ENCODE peak calls at places on chromosome 18, in four cellular contexts. S is spleen, X is GM06990, Q is omental fat pad. Y is an unnamed sample.

GRCh38 chr18:55247032-55247431 is 287.8 kb upstream of the CCDC68 start:
- DNase-seq in S (no peak), X (no peak), Q (no peak), Y (no peak)

GRCh38 chr18:36756262-36756661 is 72.5 kb downstream of the TPGS2 start:
- DNase-seq in S (no peak), X (no peak), Q (no peak), Y (no peak)

GRCh38 chr18:2948038-2948437 is 64.9 kb downstream of the LPIN2 start:
- DNase-seq in S (no peak), X (no peak), Q (no peak), Y (no peak)

GRCh38 chr18:36412778-36413177 is 115.3 kb downstream of the FHOD3 start:
- DNase-seq in S (no peak), X (no peak), Q (no peak), Y (no peak)

GRCh38 chr18:33113421-33113820 is 327.1 kb downstream of the CCDC178 start:
- DNase-seq in S (no peak), X (no peak), Q (no peak), Y (no peak)

GRCh38 chr18:51603551-51603950 is 406.1 kb upstream of the MEX3C start:
- DNase-seq in S (no peak), X (no peak), Q (no peak), Y (no peak)

GRCh38 chr18:73638709-73639108 is 508.9 kb downstream of the FBXO15 start:
- DNase-seq in S (no peak), X (no peak), Q (no peak), Y (no peak)

GRCh38 chr18:45920367-45920766 is 46.8 kb downstream of the EPG5 start:
- DNase-seq in S (peak; percentile 83), X (no peak), Q (peak; percentile 44), Y (peak; percentile 76)

GRCh38 chr18:8238507-8238906 is 370.7 kb upstream of the RAB12 start:
- DNase-seq in S (no peak), X (no peak), Q (no peak), Y (no peak)

GRCh38 chr18:46411862-46412690 is 244.9 kb downstream of the LOXHD1 start:
- DNase-seq in S (no peak), X (no peak), Q (no peak), Y (no peak)

GRCh38 chr18:3720818-3721545 is 271.0 kb downstream of the TGIF1 start:
- DNase-seq in S (no peak), X (no peak), Q (no peak), Y (no peak)

GRCh38 chr18:57976230-57976773 is 67.7 kb upstream of the NEDD4L start:
- DNase-seq in S (no peak), X (no peak), Q (no peak), Y (no peak)

Y was measured in ascending aorta.